ENCODE peak calls at places on chromosomes 5 and 9, in five cellular contexts. C is neuronal stem cell, S is H9, H is H1, J is IMR-90. N is an unnamed sample.

GRCh38 chr9:91378695-91379127 is 17.0 kb upstream of the AUH start:
- DNase-seq in S (no peak), C (no peak), J (peak), H (no peak), N (peak)

GRCh38 chr5:102654559-102655354 is 100.3 kb upstream of the PAM start:
- DNase-seq in H (no peak), J (no peak), C (no peak), S (no peak), N (no peak)

GRCh38 chr5:116002116-116002906 is 30.0 kb upstream of the ARL14EPL start:
- DNase-seq in C (no peak), S (no peak), H (no peak), J (peak), N (peak)

GRCh38 chr5:116998024-116998423 is 423.4 kb upstream of the SEMA6A start:
- DNase-seq in C (no peak), J (no peak), S (no peak), H (no peak), N (no peak)

GRCh38 chr9:126619336-126619919 is 5.7 kb downstream of the LMX1B start:
- DNase-seq in H (no peak), C (no peak), S (no peak), J (no peak), N (no peak)

GRCh38 chr5:428219-428618 is 14.8 kb upstream of the EXOC3 start:
- DNase-seq in J (no peak), C (no peak), H (no peak), S (no peak), N (no peak)

GRCh38 chr5:6583049-6583880 is 49.6 kb downstream of the NSUN2 start:
- DNase-seq in C (peak), S (peak), J (no peak), H (no peak), N (peak)

GRCh38 chr5:16906255-16906654 is 29.8 kb downstream of the MYO10 start:
- DNase-seq in S (no peak), C (no peak), J (no peak), H (no peak), N (no peak)

GRCh38 chr5:93164690-93165089 is 416.3 kb downstream of the NR2F1-AS1 start:
- DNase-seq in S (no peak), H (no peak), C (no peak), J (peak), N (peak)

GRCh38 chr5:158382473-158382872 is 523.5 kb upstream of the CLINT1 start:
- DNase-seq in J (peak), H (peak), C (no peak), S (peak), N (peak)

GRCh38 chr5:31270396-31270795 is 76.9 kb downstream of the CDH6 start:
- DNase-seq in C (peak), S (no peak), H (no peak), J (peak), N (no peak)

GRCh38 chr5:171992813-171993212 is 13.6 kb downstream of the FBXW11 start:
- DNase-seq in J (no peak), C (no peak), S (no peak), H (no peak), N (no peak)

GRCh38 chr9:31597977-31598376 is 786.5 kb upstream of the ACO1 start:
- DNase-seq in J (no peak), C (no peak), H (no peak), S (no peak), N (no peak)

GRCh38 chr9:2260401-2261306 is 245.5 kb downstream of the SMARCA2 start:
- DNase-seq in J (peak), C (no peak), H (no peak), S (no peak), N (no peak)

GRCh38 chr5:77066823-77067442 is 20.2 kb downstream of the ZBED3 start:
- DNase-seq in J (peak), H (no peak), C (no peak), S (no peak), N (peak)

GRCh38 chr5:157361865-157362465 is 96.0 kb downstream of the CYFIP2 start:
- DNase-seq in C (no peak), S (no peak), J (peak), H (no peak), N (no peak)

GRCh38 chr5:72347801-72348305 is 27.7 kb downstream of the PTCD2 start:
- DNase-seq in S (no peak), J (peak), C (no peak), H (no peak), N (peak)

GRCh38 chr5:36363101-36363500 is 61.4 kb upstream of the RANBP3L start:
- DNase-seq in H (no peak), J (peak), C (no peak), S (peak), N (peak)

GRCh38 chr5:113270081-113270480 is 164.7 kb downstream of the TSSK1B start:
- DNase-seq in H (no peak), C (no peak), J (no peak), S (no peak), N (no peak)

GRCh38 chr5:113271753-113272454 is 162.9 kb downstream of the TSSK1B start:
- DNase-seq in H (no peak), S (no peak), J (no peak), C (no peak), N (no peak)

GRCh38 chr5:113269023-113269997 is 165.5 kb downstream of the TSSK1B start:
- DNase-seq in H (no peak), S (no peak), J (no peak), C (no peak), N (no peak)

GRCh38 chr5:113268232-113268631 is 166.6 kb downstream of the TSSK1B start:
- DNase-seq in C (no peak), H (no peak), J (no peak), S (no peak), N (no peak)

DNA sequence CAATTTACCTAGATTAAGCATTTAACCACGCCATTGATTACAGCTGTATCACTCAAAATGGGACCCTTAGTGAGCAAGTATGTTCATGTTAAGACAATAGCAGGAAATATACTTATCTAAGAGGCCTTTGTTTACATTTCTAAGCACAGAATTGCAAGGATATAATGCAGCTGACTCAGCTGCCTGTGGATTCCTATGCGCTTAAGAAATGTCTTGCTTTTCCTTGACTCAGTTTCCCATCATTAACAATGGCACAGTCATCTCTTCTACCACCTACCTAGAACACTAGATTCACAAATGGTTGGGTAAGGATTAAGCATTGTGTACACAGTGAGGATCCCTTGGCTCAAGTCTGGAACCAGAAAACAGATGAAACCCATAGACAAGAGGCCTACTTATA is 163.8 kb downstream of the TSSK1B start:
- DNase-seq in C (no peak), S (no peak), H (no peak), J (peak), N (peak)
- H2BK15ac ChIP-seq in C (no peak), S (no peak), H (no peak), J (no peak), N (no peak)

GRCh38 chr5:55160493-55161209 is 680 bp downstream of the GPX8 start:
- DNase-seq in C (no peak), H (no peak), S (peak), J (peak), N (peak)
- H2AFZ ChIP-seq in C (peak), H (no peak), S (no peak), J (no peak), N (no peak)

GRCh38 chr9:107243757-107244156 is 39.3 kb upstream of the RAD23B start:
- DNase-seq in H (no peak), S (no peak), J (peak), C (no peak), N (peak)
- H2BK15ac ChIP-seq in H (no peak), S (no peak), J (no peak), C (no peak), N (no peak)

GRCh38 chr5:66810151-66810550 is 214.0 kb downstream of the MAST4 start:
- DNase-seq in H (no peak), S (no peak), J (no peak), C (no peak), N (no peak)
- H2AFZ ChIP-seq in H (no peak), S (no peak), J (no peak), C (no peak), N (no peak)

DNA sequence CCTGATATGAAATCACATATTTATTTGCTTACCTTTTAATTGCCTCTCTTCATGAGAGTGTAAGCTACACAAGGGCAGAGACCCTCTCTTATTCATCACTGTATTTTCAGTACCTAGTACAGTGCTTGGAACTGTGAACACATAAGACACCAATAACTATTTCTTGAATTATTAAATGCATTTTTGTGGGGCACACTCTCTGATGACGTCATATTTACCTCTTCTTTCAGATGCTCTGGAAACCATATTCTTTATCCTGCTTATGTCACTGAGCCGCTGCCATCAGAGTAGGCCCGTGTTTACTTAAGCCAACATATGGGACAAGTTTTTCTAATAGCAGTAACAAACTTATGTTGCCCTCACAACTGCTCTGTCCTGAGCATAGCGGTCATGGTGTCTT is 266.5 kb downstream of the ELAVL2 start:
- DNase-seq in J (no peak), S (no peak), H (no peak), C (no peak), N (no peak)
- H2BK15ac ChIP-seq in J (no peak), S (no peak), H (no peak), C (no peak), N (no peak)

N was measured in mesenchymal stem cell.